ENCODE peak calls at places on chromosomes 13 and 19, in four cellular contexts. One of them, this sample, is unnamed.

GRCh38 chr19:575527-576506 is 3.4 kb downstream of the BSG start:
- DNase-seq in WTC11: no peak
- DNase-seq in HepG2: no peak
- DNase-seq in K562: peak; percentile 56
- DNase-seq in this sample: no peak

GRCh38 chr13:58994077-58994476 is 1169.7 kb downstream of the DIAPH3 start:
- DNase-seq in WTC11: no peak
- DNase-seq in HepG2: no peak
- DNase-seq in K562: no peak
- DNase-seq in this sample: no peak

GRCh38 chr13:23488442-23488841 is 54.9 kb upstream of the SACS start:
- DNase-seq in WTC11: no peak
- DNase-seq in HepG2: peak; percentile 46
- DNase-seq in K562: no peak
- DNase-seq in this sample: no peak

GRCh38 chr13:65631078-65631477 is 1599.1 kb downstream of the PCDH9 start:
- DNase-seq in WTC11: no peak
- DNase-seq in HepG2: no peak
- DNase-seq in K562: no peak
- DNase-seq in this sample: no peak

GRCh38 chr19:56601375-56601774 is 6.3 kb downstream of the ZNF71 start:
- DNase-seq in WTC11: no peak
- DNase-seq in HepG2: no peak
- DNase-seq in K562: no peak
- DNase-seq in this sample: no peak

GRCh38 chr19:49579193-49579592 is 1.2 kb downstream of the NOSIP start:
- DNase-seq in WTC11: no peak
- DNase-seq in HepG2: no peak
- DNase-seq in K562: no peak
- DNase-seq in this sample: no peak

GRCh38 chr13:27201661-27202060 is 30.1 kb upstream of the USP12 start:
- DNase-seq in WTC11: no peak
- DNase-seq in HepG2: no peak
- DNase-seq in K562: no peak
- DNase-seq in this sample: no peak

GRCh38 chr13:23903906-23904280 is 6.6 kb upstream of the C1QTNF9B start:
- DNase-seq in WTC11: peak; percentile 30
- DNase-seq in HepG2: no peak
- DNase-seq in K562: no peak
- DNase-seq in this sample: no peak

GRCh38 chr19:55239004-55239403 is 10.4 kb upstream of the TMEM86B start:
- DNase-seq in WTC11: no peak
- DNase-seq in HepG2: no peak
- DNase-seq in K562: no peak
- DNase-seq in this sample: no peak

GRCh38 chr13:99129050-99129449 is 71.6 kb upstream of the UBAC2 start:
- DNase-seq in WTC11: no peak
- DNase-seq in HepG2: no peak
- DNase-seq in K562: no peak
- DNase-seq in this sample: no peak
- TF ChIP-seq ELF4 in WTC11: no peak
- TF ChIP-seq ELF4 in HepG2: no peak
- TF ChIP-seq ELF4 in K562: no peak
- TF ChIP-seq ELF4 in this sample: no peak

GRCh38 chr19:34664870-34665269 is 12.1 kb downstream of the SCGB2B2 start:
- DNase-seq in WTC11: no peak
- DNase-seq in HepG2: no peak
- DNase-seq in K562: no peak
- DNase-seq in this sample: no peak

GRCh38 chr19:34664168-34664567 is 12.8 kb downstream of the SCGB2B2 start:
- DNase-seq in WTC11: no peak
- DNase-seq in HepG2: no peak
- DNase-seq in K562: no peak
- DNase-seq in this sample: no peak

GRCh38 chr19:34661357-34661756 is 15.6 kb downstream of the SCGB2B2 start:
- DNase-seq in WTC11: no peak
- DNase-seq in HepG2: no peak
- DNase-seq in K562: no peak
- DNase-seq in this sample: no peak

GRCh38 chr19:34666200-34666957 is 10.6 kb downstream of the SCGB2B2 start:
- DNase-seq in WTC11: no peak
- DNase-seq in HepG2: no peak
- DNase-seq in K562: no peak
- DNase-seq in this sample: no peak

DNA sequence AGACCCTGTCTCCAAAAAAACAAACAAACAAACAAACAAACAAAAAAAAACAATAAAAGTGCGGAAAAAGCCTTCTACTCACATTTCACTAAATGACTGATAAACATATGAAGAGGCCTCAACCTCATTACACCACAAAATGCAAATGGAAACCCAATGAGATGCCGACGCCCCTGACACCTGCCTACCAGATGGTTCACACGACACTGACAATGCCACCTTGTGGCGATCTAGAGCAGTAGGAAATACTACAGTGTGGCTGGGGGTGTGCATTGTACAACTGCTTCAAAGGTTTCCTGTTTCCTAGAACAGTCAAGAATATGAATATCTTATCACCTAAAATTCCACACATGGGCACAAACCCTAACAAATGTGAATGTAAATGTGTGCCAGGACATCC is 14.0 kb downstream of the SCGB2B2 start:
- DNase-seq in WTC11: peak; percentile 60
- DNase-seq in HepG2: peak; percentile 51
- DNase-seq in K562: peak; percentile 21
- DNase-seq in this sample: peak; percentile 35
- TF ChIP-seq ELF4 in WTC11: no peak
- TF ChIP-seq ELF4 in HepG2: no peak
- TF ChIP-seq ELF4 in K562: no peak
- TF ChIP-seq ELF4 in this sample: no peak

GRCh38 chr19:23905771-23906170 is 8.9 kb upstream of the ZNF726 start:
- DNase-seq in WTC11: no peak
- DNase-seq in HepG2: no peak
- DNase-seq in K562: no peak
- DNase-seq in this sample: no peak
- TF ChIP-seq ELF4 in WTC11: no peak
- TF ChIP-seq ELF4 in HepG2: no peak
- TF ChIP-seq ELF4 in K562: no peak
- TF ChIP-seq ELF4 in this sample: no peak

GRCh38 chr13:42047561-42048322 is 706 bp upstream of the DGKH start:
- DNase-seq in WTC11: peak; percentile 57
- DNase-seq in HepG2: no peak
- DNase-seq in K562: peak; percentile 37
- DNase-seq in this sample: peak; percentile 44
- TF ChIP-seq ELF4 in WTC11: no peak
- TF ChIP-seq ELF4 in HepG2: no peak
- TF ChIP-seq ELF4 in K562: no peak
- TF ChIP-seq ELF4 in this sample: no peak

GRCh38 chr13:113660066-113660465 is 2.1 kb upstream of the ATP4B start:
- DNase-seq in WTC11: no peak
- DNase-seq in HepG2: no peak
- DNase-seq in K562: no peak
- DNase-seq in this sample: no peak
- TF ChIP-seq ELF4 in WTC11: no peak
- TF ChIP-seq ELF4 in HepG2: no peak
- TF ChIP-seq ELF4 in K562: no peak
- TF ChIP-seq ELF4 in this sample: no peak

DNA sequence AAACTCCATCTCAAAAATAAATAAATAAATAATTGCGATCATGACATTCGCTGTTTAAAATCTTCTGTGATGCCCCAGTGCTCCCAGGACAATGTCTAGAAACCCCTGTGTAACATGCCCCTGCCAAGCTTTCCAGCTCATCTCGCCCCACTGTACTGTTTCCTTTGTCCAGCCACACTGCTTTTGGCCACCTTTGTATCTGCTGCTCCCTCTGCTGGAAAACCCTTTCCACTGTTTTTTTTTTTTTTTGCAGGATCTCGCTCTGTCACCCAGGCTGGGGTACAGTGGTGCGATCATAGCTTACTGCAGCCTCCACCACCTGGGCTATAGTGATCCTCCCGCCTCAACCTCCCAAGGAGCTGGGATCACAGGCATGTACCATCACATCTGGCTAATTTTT is 7.5 kb downstream of the PLAUR start:
- DNase-seq in WTC11: no peak
- DNase-seq in HepG2: peak; percentile 41
- DNase-seq in K562: no peak
- DNase-seq in this sample: peak; percentile 42
- TF ChIP-seq ELF4 in WTC11: no peak
- TF ChIP-seq ELF4 in HepG2: no peak
- TF ChIP-seq ELF4 in K562: no peak
- TF ChIP-seq ELF4 in this sample: no peak

GRCh38 chr13:112825875-112826274 is 136.0 kb downstream of the ATP11A start:
- DNase-seq in WTC11: no peak
- DNase-seq in HepG2: no peak
- DNase-seq in K562: no peak
- DNase-seq in this sample: no peak

GRCh38 chr13:112822851-112823250 is 133.0 kb downstream of the ATP11A start:
- DNase-seq in WTC11: peak; percentile 7
- DNase-seq in HepG2: no peak
- DNase-seq in K562: no peak
- DNase-seq in this sample: no peak

GRCh38 chr13:112826565-112826964 is 136.7 kb downstream of the ATP11A start:
- DNase-seq in WTC11: no peak
- DNase-seq in HepG2: no peak
- DNase-seq in K562: no peak
- DNase-seq in this sample: no peak

GRCh38 chr13:112824429-112824828 is 134.6 kb downstream of the ATP11A start:
- DNase-seq in WTC11: no peak
- DNase-seq in HepG2: no peak
- DNase-seq in K562: no peak
- DNase-seq in this sample: no peak

GRCh38 chr13:112825071-112825470 is 135.2 kb downstream of the ATP11A start:
- DNase-seq in WTC11: no peak
- DNase-seq in HepG2: no peak
- DNase-seq in K562: no peak
- DNase-seq in this sample: no peak
- TF ChIP-seq ELF4 in WTC11: no peak
- TF ChIP-seq ELF4 in HepG2: no peak
- TF ChIP-seq ELF4 in K562: no peak
- TF ChIP-seq ELF4 in this sample: no peak

GRCh38 chr13:39884166-39884565 is 228.7 kb downstream of the COG6 start:
- DNase-seq in WTC11: no peak
- DNase-seq in HepG2: no peak
- DNase-seq in K562: no peak
- DNase-seq in this sample: no peak

GRCh38 chr13:39890537-39890936 is 235.1 kb downstream of the COG6 start:
- DNase-seq in WTC11: no peak
- DNase-seq in HepG2: no peak
- DNase-seq in K562: no peak
- DNase-seq in this sample: no peak

GRCh38 chr13:39887424-39887823 is 232.0 kb downstream of the COG6 start:
- DNase-seq in WTC11: no peak
- DNase-seq in HepG2: no peak
- DNase-seq in K562: no peak
- DNase-seq in this sample: no peak

GRCh38 chr13:39888865-39889810 is 233.7 kb downstream of the COG6 start:
- DNase-seq in WTC11: no peak
- DNase-seq in HepG2: no peak
- DNase-seq in K562: no peak
- DNase-seq in this sample: no peak

DNA sequence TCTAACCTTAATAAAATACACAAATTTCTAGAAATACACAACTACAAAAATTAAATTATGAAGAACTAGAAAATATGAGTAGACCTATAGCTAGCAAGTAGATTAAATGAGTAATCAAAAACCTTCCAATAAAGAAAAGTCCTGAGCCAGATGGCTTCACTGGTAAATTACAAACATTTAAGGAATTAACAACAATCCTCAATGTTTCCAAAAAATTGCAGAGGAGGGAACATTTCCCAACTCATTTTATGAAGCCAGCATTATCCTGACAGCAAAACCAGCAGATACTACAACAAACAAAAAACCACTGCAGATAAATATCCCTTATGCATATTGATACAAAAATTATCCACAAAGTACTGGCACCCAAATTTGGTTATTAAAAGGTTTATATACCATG is 230.9 kb downstream of the COG6 start:
- DNase-seq in WTC11: no peak
- DNase-seq in HepG2: no peak
- DNase-seq in K562: no peak
- DNase-seq in this sample: no peak
- TF ChIP-seq ELF4 in WTC11: no peak
- TF ChIP-seq ELF4 in HepG2: no peak
- TF ChIP-seq ELF4 in K562: no peak
- TF ChIP-seq ELF4 in this sample: no peak

DNA sequence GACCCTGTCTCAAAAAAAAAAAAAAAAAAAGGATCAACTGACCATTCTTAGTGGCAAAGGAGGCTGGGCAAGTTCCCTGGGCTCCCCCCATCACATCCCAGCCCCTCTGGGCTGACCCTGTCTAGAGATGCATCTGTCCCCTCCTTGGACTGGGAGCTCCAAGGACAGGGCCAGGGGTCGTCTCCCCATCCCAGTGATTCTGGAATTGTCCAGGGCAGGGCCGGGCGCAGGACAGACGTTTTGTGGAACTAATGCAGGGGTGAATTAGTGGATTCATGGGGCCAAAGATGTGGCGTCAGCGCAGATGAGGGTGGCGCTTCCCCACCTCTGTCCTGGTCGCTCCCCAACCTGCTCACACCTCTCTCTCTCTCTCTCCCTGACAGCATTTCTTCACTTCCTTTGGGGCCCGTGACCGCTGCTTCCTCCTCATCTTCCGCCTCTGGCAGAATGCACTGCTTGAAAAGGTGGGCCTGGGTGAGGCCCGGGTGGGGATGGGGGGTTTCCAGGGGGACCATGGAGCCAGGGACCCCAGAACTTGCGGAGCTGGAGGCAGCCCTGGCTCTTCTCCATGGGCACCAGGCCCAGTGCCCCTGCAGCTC is 11.1 kb downstream of the GRAMD1A start:
- DNase-seq in WTC11: no peak
- DNase-seq in HepG2: no peak
- DNase-seq in K562: no peak
- DNase-seq in this sample: no peak
- TF ChIP-seq ELF4 in WTC11: no peak
- TF ChIP-seq ELF4 in HepG2: no peak
- TF ChIP-seq ELF4 in K562: no peak
- TF ChIP-seq ELF4 in this sample: no peak

This sample was measured in HEK293T.